ENCODE peak calls at places on chromosomes 16 and 17, in five cellular contexts. M is neural crest cell, B is T-helper 9 cell, N is T-helper 2 cell, Y is kidney tubule cell. U is an unnamed sample.

GRCh38 chr16:4179020-4179419 is 62.8 kb upstream of the ADCY9 start:
- DNase-seq in M (no peak), B (no peak), Y (no peak), N (no peak), U (no peak)

GRCh38 chr16:85379041-85380001 is 233.8 kb upstream of the GSE1 start:
- DNase-seq in N (no peak), B (no peak), Y (no peak), M (no peak), U (no peak)

GRCh38 chr17:57875109-57876022 is 25.5 kb upstream of the MRPS23 start:
- DNase-seq in M (peak), Y (peak), N (no peak), B (no peak), U (no peak)

GRCh38 chr17:42548070-42548837 is 4.5 kb upstream of the HSD17B1 start:
- DNase-seq in N (peak), B (peak), M (peak), Y (peak), U (peak)

GRCh38 chr17:78905111-78905510 is 2.1 kb upstream of the CEP295NL start:
- DNase-seq in M (no peak), Y (no peak), B (no peak), N (no peak), U (no peak)

GRCh38 chr17:4648741-4649140 is 7.3 kb upstream of the ALOX15 start:
- DNase-seq in Y (no peak), M (no peak), N (no peak), B (no peak), U (no peak)

GRCh38 chr17:33049781-33050414 is 58.3 kb downstream of the SPACA3 start:
- DNase-seq in B (peak), Y (peak), N (peak), M (peak), U (peak)

GRCh38 chr16:30858829-30859423 is 35.0 kb downstream of the BCL7C start:
- DNase-seq in M (no peak), Y (no peak), B (no peak), N (no peak), U (no peak)

GRCh38 chr17:10668771-10669170 is 11.7 kb upstream of the MYH3 start:
- DNase-seq in Y (peak), N (no peak), B (no peak), M (no peak), U (no peak)

GRCh38 chr17:65103896-65104295 is 33.3 kb upstream of the RGS9 start:
- DNase-seq in M (no peak), B (no peak), Y (peak), N (no peak), U (no peak)

GRCh38 chr16:81537721-81538561 is 93.3 kb downstream of the CMIP start:
- DNase-seq in Y (no peak), B (no peak), M (no peak), N (no peak), U (no peak)

GRCh38 chr17:61234102-61234750 is 165.4 kb upstream of the TBX2 start:
- DNase-seq in Y (no peak), N (no peak), M (no peak), B (no peak), U (no peak)

GRCh38 chr17:32461853-32462617 is 17.7 kb downstream of the PSMD11 start:
- DNase-seq in B (peak), N (peak), Y (peak), M (peak), U (peak)

GRCh38 chr16:890716-891352 is 80.0 kb downstream of the LMF1 start:
- DNase-seq in N (no peak), B (no peak), M (no peak), Y (no peak), U (no peak)

GRCh38 chr17:57577751-57578607 is 167.1 kb downstream of the CCDC182 start:
- DNase-seq in M (peak), N (no peak), B (no peak), Y (no peak), U (no peak)

GRCh38 chr17:59899099-59899498 is 6.2 kb downstream of the RPS6KB1 start:
- DNase-seq in M (no peak), Y (peak), B (no peak), N (no peak), U (no peak)

GRCh38 chr16:47392114-47392513 is 68.7 kb downstream of the ITFG1 start:
- DNase-seq in M (no peak), Y (peak), N (peak), B (no peak), U (peak)

GRCh38 chr16:34803683-34804416 is 1344.4 kb downstream of the TP53TG3F start:
- DNase-seq in B (no peak), N (no peak), M (no peak), Y (no peak), U (no peak)

GRCh38 chr16:81500833-81501521 is 56.4 kb downstream of the CMIP start:
- DNase-seq in Y (no peak), M (no peak), N (no peak), B (no peak), U (peak)

GRCh38 chr17:39863918-39864746 is at the start of gene IKZF3:
- DNase-seq in M (peak), B (peak), N (peak), Y (peak), U (peak)

GRCh38 chr16:23245268-23245667 is 56.8 kb upstream of the SCNN1B start:
- DNase-seq in N (no peak), Y (no peak), M (no peak), B (no peak), U (no peak)

GRCh38 chr17:19654901-19655300 is 6.3 kb downstream of the ALDH3A2 start:
- DNase-seq in M (no peak), N (no peak), Y (no peak), B (no peak), U (no peak)

GRCh38 chr16:528111-529011 is 849 bp downstream of the CAPN15 start:
- DNase-seq in B (peak), Y (peak), N (peak), M (no peak), U (peak)

GRCh38 chr17:42027961-42028790 is 8.3 kb downstream of the NKIRAS2 start:
- DNase-seq in N (no peak), M (no peak), Y (no peak), B (no peak), U (peak)

GRCh38 chr17:339193-340061 is 13.2 kb downstream of the RPH3AL start:
- DNase-seq in N (no peak), B (no peak), M (no peak), Y (no peak), U (peak)

GRCh38 chr16:69035375-69035774 is 70.1 kb upstream of the HAS3 start:
- DNase-seq in N (no peak), M (no peak), Y (no peak), B (no peak), U (no peak)

GRCh38 chr16:50165473-50165872 is 12.4 kb downstream of the TENT4B start:
- DNase-seq in B (no peak), N (no peak), Y (no peak), M (no peak), U (no peak)

GRCh38 chr17:33080091-33080490 is 88.4 kb downstream of the SPACA3 start:
- DNase-seq in B (no peak), Y (no peak), M (no peak), N (no peak), U (no peak)

GRCh38 chr17:59368218-59368857 is 36.9 kb downstream of the YPEL2 start:
- DNase-seq in B (no peak), Y (no peak), M (no peak), N (no peak), U (no peak)

GRCh38 chr17:45307290-45308015 is 9.4 kb downstream of the MAP3K14 start:
- DNase-seq in M (no peak), B (no peak), Y (peak), N (peak), U (peak)

GRCh38 chr17:7582401-7583252 is 1.0 kb upstream of the MPDU1 start:
- DNase-seq in M (no peak), Y (no peak), N (no peak), B (no peak), U (no peak)

GRCh38 chr17:78380370-78380769 is 1.9 kb downstream of the PGS1 start:
- DNase-seq in N (peak), B (no peak), M (no peak), Y (no peak), U (no peak)

GRCh38 chr16:80056334-80056733 is 455.8 kb upstream of the MAF start:
- DNase-seq in M (no peak), N (no peak), Y (no peak), B (no peak), U (no peak)

GRCh38 chr17:67244621-67245072 is 349 bp downstream of the HELZ start:
- DNase-seq in Y (no peak), M (peak), B (peak), N (no peak), U (no peak)

GRCh38 chr16:2610781-2611498 is 71.4 kb upstream of the KCTD5 start:
- DNase-seq in B (no peak), M (no peak), N (no peak), Y (no peak), U (no peak)

GRCh38 chr17:78974635-78975591 is 4.8 kb downstream of the LGALS3BP start:
- DNase-seq in N (peak), B (no peak), Y (peak), M (no peak), U (peak)

GRCh38 chr16:81627024-81627423 is 152.1 kb upstream of the PLCG2 start:
- DNase-seq in Y (peak), B (no peak), M (no peak), N (peak), U (no peak)

GRCh38 chr17:4573682-4574081 is 10.6 kb upstream of the SMTNL2 start:
- DNase-seq in Y (peak), M (no peak), B (peak), N (peak), U (no peak)

GRCh38 chr16:85207357-85207921 is 95.2 kb upstream of the CIBAR2 start:
- DNase-seq in Y (no peak), N (no peak), M (no peak), B (no peak), U (no peak)

GRCh38 chr16:65781363-65781762 is 585.1 kb upstream of the CDH5 start:
- DNase-seq in N (no peak), B (no peak), M (no peak), Y (no peak), U (no peak)

U was measured in Karpas-422.